ENCODE peak calls at places on chromosomes 5 and 9, in seven cellular contexts. M, W, V, G, R, L and Z are unnamed samples.

GRCh38 chr5:148393390-148393741 is 9.6 kb downstream of the FBXO38 start:
- DNase-seq in M (no peak), W (no peak), V (no peak), G (no peak), R (no peak), L (no peak), Z (no peak)

GRCh38 chr9:107131108-107131799 is 151.8 kb upstream of the RAD23B start:
- DNase-seq in M (no peak), W (no peak), V (no peak), G (no peak), R (no peak), L (no peak), Z (no peak)

GRCh38 chr5:96081276-96081858 is 119.7 kb upstream of the ELL2 start:
- DNase-seq in M (no peak), W (no peak), V (no peak), G (no peak), R (peak), L (no peak), Z (no peak)

GRCh38 chr9:129988607-129989361 is 54.2 kb downstream of the FNBP1 start:
- DNase-seq in M (no peak), W (peak), V (no peak), G (no peak), R (no peak), L (no peak), Z (peak)

GRCh38 chr9:35675732-35676392 is 2.1 kb downstream of the CA9 start:
- DNase-seq in M (peak), W (no peak), V (peak), G (no peak), R (no peak), L (peak), Z (peak)

GRCh38 chr5:77282337-77283027 is 72.0 kb downstream of the PDE8B start:
- DNase-seq in M (no peak), W (no peak), V (no peak), G (peak), R (peak), L (peak), Z (no peak)

GRCh38 chr5:13659391-13659790 is 285.1 kb downstream of the DNAH5 start:
- DNase-seq in M (no peak), W (no peak), V (no peak), G (peak), R (peak), L (no peak), Z (no peak)

GRCh38 chr5:32420506-32420905 is 24.0 kb downstream of the ZFR start:
- DNase-seq in M (no peak), W (no peak), V (no peak), G (peak), R (peak), L (no peak), Z (no peak)

GRCh38 chr5:143054480-143054941 is 284.3 kb downstream of the ARHGAP26 start:
- DNase-seq in M (peak), W (peak), V (no peak), G (peak), R (peak), L (no peak), Z (peak)

GRCh38 chr9:90722116-90722515 is 79.5 kb upstream of the DIRAS2 start:
- DNase-seq in M (no peak), W (no peak), V (no peak), G (no peak), R (no peak), L (no peak), Z (no peak)

GRCh38 chr9:4099961-4100360 is 199.9 kb downstream of the GLIS3 start:
- DNase-seq in M (no peak), W (no peak), V (no peak), G (no peak), R (peak), L (no peak), Z (no peak)

GRCh38 chr5:52948418-52949076 is 40.6 kb upstream of the ITGA2 start:
- DNase-seq in M (peak), W (peak), V (peak), G (peak), R (peak), L (peak), Z (peak)

GRCh38 chr9:135017916-135018915 is 69.3 kb upstream of the OLFM1 start:
- DNase-seq in M (no peak), W (no peak), V (no peak), G (no peak), R (no peak), L (no peak), Z (no peak)

GRCh38 chr5:128455861-128456361 is 82.1 kb downstream of the FBN2 start:
- DNase-seq in M (no peak), W (no peak), V (no peak), G (no peak), R (no peak), L (no peak), Z (no peak)

GRCh38 chr9:37187713-37188439 is 67.5 kb downstream of the ZCCHC7 start:
- DNase-seq in M (no peak), W (peak), V (no peak), G (no peak), R (peak), L (no peak), Z (peak)

GRCh38 chr9:110050925-110051355 is 157.0 kb downstream of the C9orf152 start:
- DNase-seq in M (no peak), W (peak), V (no peak), G (peak), R (peak), L (no peak), Z (peak)

GRCh38 chr5:59591162-59591561 is 302.4 kb downstream of the PDE4D start:
- DNase-seq in M (no peak), W (peak), V (no peak), G (no peak), R (no peak), L (no peak), Z (peak)

GRCh38 chr9:96140401-96141180 is 161.4 kb downstream of the HSD17B3 start:
- DNase-seq in M (peak), W (no peak), V (no peak), G (no peak), R (peak), L (no peak), Z (no peak)

DNA sequence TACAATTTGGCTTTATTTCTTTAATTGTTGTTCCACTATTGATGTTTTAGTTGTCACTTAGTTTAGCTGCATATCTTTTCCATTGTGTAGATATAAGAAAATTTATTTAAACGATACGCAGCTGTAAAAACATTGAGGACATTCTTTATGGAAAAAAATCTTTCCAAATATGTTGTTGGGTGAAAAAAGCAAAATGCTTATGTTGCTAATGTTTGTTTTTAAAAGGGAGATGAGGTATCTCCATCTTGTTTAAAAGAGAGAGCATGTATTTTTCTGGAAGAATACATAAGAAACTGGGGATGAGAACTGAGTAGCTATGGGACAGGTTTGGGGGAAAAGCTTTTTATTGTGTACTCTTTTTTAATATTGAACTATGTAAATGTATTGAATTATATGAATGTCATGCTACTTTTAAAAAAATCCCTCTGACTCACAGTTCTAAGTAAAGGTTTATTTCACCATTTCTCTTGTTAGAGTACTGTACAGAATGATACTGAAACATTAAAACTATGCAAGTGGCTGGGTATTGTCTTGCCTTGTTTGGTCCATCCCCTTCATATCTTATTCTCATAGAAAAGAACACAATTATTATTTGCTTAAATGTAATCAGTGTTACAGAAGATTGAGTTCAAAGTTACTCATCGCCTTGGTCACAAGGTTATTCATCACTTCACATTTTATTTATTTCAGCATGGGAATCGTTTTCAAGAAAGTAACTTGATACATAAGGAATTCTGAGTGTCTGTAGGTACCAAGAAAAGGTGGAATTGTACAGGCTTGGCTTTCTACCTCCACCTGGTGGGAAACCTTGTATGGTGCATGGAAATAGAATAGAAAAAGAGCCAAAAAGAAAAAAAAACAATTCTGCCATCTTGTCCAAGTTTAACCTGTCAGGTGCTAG is 85.8 kb downstream of the RIC1 start:
- DNase-seq in M (no peak), W (no peak), V (no peak), G (peak), R (peak), L (no peak), Z (no peak)
- TF ChIP-seq CTCF in M (peak), W (peak), V (peak), G (peak), R (peak), L (no peak), Z (peak)

DNA sequence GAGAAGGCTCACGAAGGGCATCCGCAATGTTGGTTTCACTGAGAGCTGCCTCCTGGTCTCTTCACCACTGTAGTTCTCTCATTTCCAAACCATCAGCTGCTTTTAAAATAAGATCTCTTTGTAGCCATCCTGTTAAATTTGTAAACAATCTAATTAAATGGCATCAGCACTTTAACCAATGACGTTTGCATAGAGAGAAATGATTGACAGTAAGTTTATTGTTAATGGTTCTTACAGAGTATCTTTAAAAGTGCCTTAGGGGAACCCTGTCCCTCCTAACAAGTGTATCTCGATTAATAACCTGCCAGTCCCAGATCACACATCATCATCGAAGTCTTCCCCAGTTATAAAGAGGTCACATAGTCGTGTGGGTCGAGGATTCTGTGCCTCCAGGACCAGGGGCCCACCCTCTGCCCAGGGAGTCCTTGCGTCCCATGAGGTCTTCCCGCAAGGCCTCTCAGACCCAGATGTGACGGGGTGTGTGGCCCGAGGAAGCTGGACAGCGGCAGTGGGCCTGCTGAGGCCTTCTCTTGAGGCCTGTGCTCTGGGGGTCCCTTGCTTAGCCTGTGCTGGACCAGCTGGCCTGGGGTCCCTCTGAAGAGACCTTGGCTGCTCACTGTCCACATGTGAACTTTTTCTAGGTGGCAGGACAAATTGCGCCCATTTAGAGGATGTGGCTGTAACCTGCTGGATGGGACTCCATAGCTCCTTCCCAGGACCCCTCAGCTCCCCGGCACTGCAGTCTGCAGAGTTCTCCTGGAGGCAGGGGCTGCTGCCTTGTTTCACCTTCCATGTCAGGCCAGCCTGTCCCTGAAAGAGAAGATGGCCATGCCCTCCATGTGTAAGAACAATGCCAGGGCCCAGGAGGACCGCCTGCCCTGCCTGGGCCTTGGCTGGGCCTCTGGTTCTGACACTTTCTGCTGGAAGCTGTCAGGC is 16.6 kb downstream of the SQSTM1 start:
- DNase-seq in M (no peak), W (no peak), V (no peak), G (no peak), R (no peak), L (no peak), Z (no peak)
- TF ChIP-seq CTCF in M (no peak), W (no peak), V (no peak), G (no peak), R (no peak), L (no peak), Z (no peak)

DNA sequence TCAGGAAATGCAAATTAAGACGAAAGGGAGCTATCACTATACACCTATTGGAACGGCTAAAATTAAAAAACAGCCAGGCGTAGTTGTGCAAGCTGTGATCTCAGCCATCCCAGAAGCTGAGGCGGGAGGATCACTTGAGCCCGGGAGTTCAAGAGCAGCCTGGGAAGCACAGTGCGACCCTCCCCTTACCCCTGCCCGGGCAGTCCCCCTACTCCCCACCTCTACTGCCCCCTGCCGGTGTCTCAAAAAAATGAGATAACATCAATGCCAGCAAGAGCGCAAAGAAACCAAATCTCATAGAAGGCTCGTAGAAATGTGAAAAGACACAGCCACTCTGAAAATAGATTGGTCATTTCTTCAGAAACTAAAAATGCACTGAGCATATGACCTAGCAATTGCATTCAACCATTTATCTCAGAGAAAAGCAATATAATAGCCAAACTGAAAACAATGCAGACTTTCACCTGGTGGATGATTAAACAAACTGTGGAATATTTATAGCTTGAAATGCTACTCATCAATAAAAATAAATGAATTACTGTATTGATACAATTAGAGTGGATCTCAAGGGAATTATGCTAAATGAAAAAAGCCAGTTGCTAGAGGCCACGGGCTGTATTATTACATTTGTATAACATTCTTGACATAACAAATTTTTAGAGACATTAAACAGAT is 20.6 kb downstream of the OR2V2 start:
- DNase-seq in M (peak), W (no peak), V (peak), G (no peak), R (no peak), L (no peak), Z (no peak)
- TF ChIP-seq CTCF in M (no peak), W (peak), V (peak), G (peak), R (peak), L (no peak), Z (peak)

DNA sequence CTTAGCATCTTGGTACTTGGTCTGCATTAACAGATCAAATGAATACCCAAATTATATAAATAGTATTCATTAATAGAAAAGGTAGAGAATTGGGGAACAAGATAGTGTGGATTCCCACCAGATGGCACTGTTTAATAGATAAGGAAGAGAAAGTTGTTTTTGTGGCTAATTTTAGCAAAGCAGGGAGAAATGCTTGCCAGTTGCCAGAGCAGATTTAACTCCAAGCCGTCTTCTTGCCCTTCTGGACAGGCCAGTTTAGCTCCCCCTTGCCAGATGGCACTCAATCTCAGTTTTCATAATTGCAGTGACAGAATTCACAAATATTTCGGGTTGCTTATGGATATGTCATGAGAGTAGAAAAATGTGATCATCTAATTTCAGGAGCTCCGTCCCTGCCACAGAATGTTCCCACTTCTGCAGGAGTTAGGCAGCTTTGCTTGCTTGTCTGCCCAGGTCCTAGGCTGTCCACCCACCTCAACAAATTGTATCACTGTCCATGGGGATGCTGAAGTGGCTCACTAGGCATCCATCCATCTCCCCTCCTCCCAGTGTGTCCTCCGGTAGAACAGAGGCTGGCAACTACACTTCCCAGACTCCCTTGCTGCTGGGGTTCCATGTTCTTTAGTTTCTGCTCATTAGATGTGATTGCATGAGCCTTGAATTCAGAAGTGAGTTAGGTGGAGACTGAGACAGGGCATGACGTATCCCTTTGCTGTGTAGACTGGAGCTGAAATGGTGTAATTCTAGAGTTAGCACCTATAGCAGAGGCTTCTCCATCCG is 11.8 kb upstream of the HEXB start:
- DNase-seq in M (no peak), W (peak), V (no peak), G (no peak), R (peak), L (no peak), Z (no peak)
- TF ChIP-seq CTCF in M (no peak), W (peak), V (peak), G (peak), R (peak), L (no peak), Z (no peak)

DNA sequence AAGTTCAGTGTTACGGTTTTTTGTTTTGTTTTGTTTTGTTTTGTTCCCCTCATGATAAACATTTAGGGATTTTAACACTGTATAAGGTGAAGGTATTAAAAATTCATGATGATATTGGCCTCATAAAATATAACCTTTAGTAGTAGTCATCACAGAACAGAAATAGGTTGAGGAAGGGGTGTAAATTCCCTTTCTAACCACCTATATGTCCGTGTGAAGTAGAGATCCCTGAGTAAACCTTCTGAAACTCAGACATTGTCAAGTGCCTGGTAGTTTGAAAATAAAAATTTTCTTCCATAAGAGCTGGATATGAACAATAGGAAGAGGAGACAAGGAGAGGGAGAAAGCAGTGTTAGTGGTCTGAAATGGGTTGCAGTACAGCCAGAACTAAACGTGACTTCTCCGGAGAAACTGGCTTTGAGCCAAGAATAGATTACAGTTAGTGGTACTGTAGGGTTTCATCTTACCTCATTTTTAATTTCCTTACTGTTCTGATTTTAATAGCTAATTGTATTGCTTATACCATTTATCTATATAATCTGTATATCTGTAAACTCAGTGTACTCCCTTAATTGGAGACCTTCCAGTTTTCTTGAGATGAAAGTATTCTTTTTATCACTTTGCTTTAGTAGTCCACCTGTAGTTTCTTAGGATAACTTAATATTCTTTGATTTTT is 18.3 kb downstream of the UGCG start:
- DNase-seq in M (no peak), W (no peak), V (no peak), G (no peak), R (peak), L (no peak), Z (no peak)
- TF ChIP-seq CTCF in M (no peak), W (no peak), V (no peak), G (no peak), R (no peak), L (no peak), Z (no peak)

GRCh38 chr9:132998861-132999635 is 20.6 kb downstream of the GFI1B start:
- DNase-seq in M (no peak), W (no peak), V (no peak), G (no peak), R (no peak), L (no peak), Z (peak)
- TF ChIP-seq CTCF in M (no peak), W (no peak), V (no peak), G (no peak), R (no peak), L (no peak), Z (no peak)